ENCODE peak calls at places on chromosomes 1 and 21, in ten cellular contexts. S is ELR, A is sciatic nerve, X is small intestine, Z is AG20443, W is cardiac muscle cell, C is NCI-H1092, J is RWPE2, N is mammary epithelial cell, I is amygdala. G is an unnamed sample.

GRCh38 chr1:147837845-147838363 is 64.7 kb upstream of the GJA8 start:
- DNase-seq in Z (no peak), C (no peak), I (no peak), A (no peak), J (no peak), N (no peak), W (no peak), X (no peak), S (no peak), G (no peak)

GRCh38 chr1:164774819-164775654 is 216.1 kb downstream of the PBX1 start:
- DNase-seq in N (no peak), C (peak; percentile 81), I (no peak), S (no peak), A (no peak), J (no peak), W (peak; percentile 42), Z (no peak), X (peak; percentile 87), G (no peak)

GRCh38 chr1:8986814-8987190 is 39.4 kb downstream of the SLC2A7 start:
- DNase-seq in S (no peak), X (no peak), C (no peak), I (no peak), J (no peak), W (no peak), Z (no peak), A (no peak), N (no peak), G (no peak)

GRCh38 chr1:90707363-90707710 is 9.8 kb downstream of the BARHL2 start:
- DNase-seq in W (peak; percentile 95), X (peak; percentile 13), S (no peak), Z (peak; percentile 76), N (peak; percentile 59), J (no peak), A (no peak), I (no peak), C (no peak), G (peak; percentile 56)

GRCh38 chr1:38941527-38942019 is at the start of gene RHBDL2:
- DNase-seq in Z (peak; percentile 94), S (peak; percentile 19), W (no peak), I (peak; percentile 18), J (peak; percentile 74), C (no peak), X (no peak), A (peak; percentile 63), N (peak; percentile 86), G (peak; percentile 61)

GRCh38 chr1:192951961-192952460 is 107.1 kb downstream of the UCHL5 start:
- DNase-seq in A (no peak), C (no peak), X (no peak), N (peak; percentile 82), Z (peak; percentile 74), I (no peak), W (no peak), J (no peak), S (peak; percentile 92), G (peak; percentile 72)

GRCh38 chr1:212488436-212489283 is 55.9 kb downstream of the NENF start:
- DNase-seq in X (peak; percentile 43), Z (peak; percentile 57), A (no peak), J (no peak), S (peak; percentile 31), W (no peak), C (no peak), N (peak; percentile 96), I (no peak), G (peak; percentile 51)

GRCh38 chr1:221832151-221832550 is 90.3 kb upstream of the DUSP10 start:
- DNase-seq in S (no peak), J (no peak), A (no peak), N (peak; percentile 84), I (no peak), C (no peak), X (no peak), W (peak; percentile 26), Z (no peak), G (no peak)

GRCh38 chr1:81174811-81175476 is 625.8 kb upstream of the ADGRL2 start:
- DNase-seq in A (no peak), I (no peak), J (peak; percentile 93), C (no peak), N (peak; percentile 99), S (peak; percentile 96), Z (peak; percentile 15), X (peak; percentile 14), W (no peak), G (no peak)

GRCh38 chr1:59967780-59968179 is 41.2 kb upstream of the CYP2J2 start:
- DNase-seq in A (no peak), W (no peak), Z (no peak), N (no peak), C (no peak), X (no peak), J (no peak), S (no peak), I (no peak), G (no peak)

GRCh38 chr21:42282021-42282420 is 33.2 kb downstream of the TFF3 start:
- DNase-seq in Z (no peak), J (no peak), C (no peak), S (no peak), W (no peak), A (no peak), I (no peak), X (no peak), N (no peak), G (no peak)

GRCh38 chr1:218496561-218496960 is 151.4 kb downstream of the TGFB2 start:
- DNase-seq in X (no peak), W (no peak), C (no peak), I (no peak), J (peak; percentile 63), Z (peak; percentile 85), A (no peak), N (peak; percentile 100), S (peak; percentile 100), G (peak; percentile 93)

GRCh38 chr21:45012661-45013270 is 61.6 kb upstream of the ADARB1 start:
- DNase-seq in Z (no peak), I (no peak), W (no peak), N (peak; percentile 87), C (no peak), J (peak; percentile 87), X (no peak), A (no peak), S (no peak), G (no peak)

GRCh38 chr1:13730301-13730700 is 30.3 kb downstream of the PRDM2 start:
- DNase-seq in W (no peak), Z (no peak), X (no peak), I (no peak), J (no peak), A (no peak), S (no peak), C (no peak), N (no peak), G (no peak)

GRCh38 chr1:54404263-54404662 is 1.9 kb downstream of the SSBP3 start:
- DNase-seq in I (no peak), C (no peak), X (no peak), S (no peak), A (no peak), J (no peak), N (no peak), W (no peak), Z (no peak), G (no peak)

GRCh38 chr1:41432481-41433280 is 51.8 kb downstream of the EDN2 start:
- DNase-seq in N (peak; percentile 93), X (peak; percentile 77), C (peak; percentile 66), A (peak; percentile 93), S (peak; percentile 89), I (peak; percentile 33), W (peak; percentile 87), Z (peak; percentile 94), J (peak; percentile 80), G (peak; percentile 98)

GRCh38 chr1:212291505-212292134 is 6.4 kb downstream of the PPP2R5A start:
- DNase-seq in A (no peak), C (peak; percentile 56), Z (no peak), N (peak; percentile 50), W (peak; percentile 67), I (no peak), X (peak; percentile 78), S (peak; percentile 75), J (no peak), G (peak; percentile 60)

GRCh38 chr1:55214214-55214902 is 806 bp downstream of the USP24 start:
- DNase-seq in C (peak; percentile 26), W (peak; percentile 50), N (peak; percentile 12), X (peak; percentile 49), S (peak; percentile 61), Z (peak; percentile 57), J (peak; percentile 58), I (no peak), A (peak; percentile 72), G (peak; percentile 65)

GRCh38 chr1:32485554-32486255 is 20.8 kb downstream of the ZBTB8B start:
- DNase-seq in Z (no peak), X (no peak), W (no peak), J (no peak), S (no peak), N (no peak), A (peak; percentile 2), I (no peak), C (no peak), G (no peak)

GRCh38 chr1:74584185-74584584 is 71.8 kb upstream of the LRRC53 start:
- DNase-seq in W (no peak), A (no peak), N (no peak), C (no peak), J (no peak), S (peak; percentile 20), Z (peak; percentile 21), I (no peak), X (no peak), G (peak; percentile 4)

GRCh38 chr1:15188145-15188544 is 34.6 kb downstream of the TMEM51 start:
- DNase-seq in I (no peak), N (no peak), S (no peak), J (no peak), A (no peak), Z (no peak), X (peak; percentile 68), W (no peak), C (no peak), G (no peak)

GRCh38 chr1:196214866-196215265 is 393.4 kb downstream of the KCNT2 start:
- DNase-seq in C (no peak), Z (peak; percentile 15), W (no peak), J (no peak), X (no peak), S (no peak), N (no peak), A (no peak), I (no peak), G (no peak)

GRCh38 chr21:33875026-33875695 is 40.4 kb downstream of the ATP5PO start:
- DNase-seq in A (no peak), X (peak; percentile 9), C (no peak), S (no peak), W (no peak), I (no peak), Z (no peak), N (no peak), J (no peak), G (no peak)

GRCh38 chr1:30023300-30024022 is 699.9 kb downstream of the MATN1 start:
- DNase-seq in I (no peak), X (no peak), W (no peak), N (no peak), C (no peak), Z (no peak), S (no peak), A (no peak), J (no peak), G (no peak)

GRCh38 chr1:34776911-34777310 is 4.1 kb upstream of the GJB3 start:
- DNase-seq in J (no peak), X (no peak), N (no peak), A (no peak), S (no peak), I (no peak), W (no peak), C (no peak), Z (no peak), G (no peak)